ENCODE peak calls at places on chromosomes 5 and 9, in seven cellular contexts. One of them, this sample, is unnamed.

GRCh38 chr9:125486576-125486975 is 220.4 kb downstream of the MAPKAP1 start:
- DNase-seq in pons: no peak
- DNase-seq in SJSA1: no peak
- DNase-seq in GM06990: no peak
- DNase-seq in left cardiac atrium: peak; percentile 59
- DNase-seq in kidney: no peak
- DNase-seq in activated naive CD8-positive, alpha-beta T cell treated with anti-CD3 and anti-CD28 coated beads, Interleukin-2, amount 50 U/mL, for 24 hours: no peak
- DNase-seq in this sample: no peak

GRCh38 chr5:16759147-16759800 is 142.5 kb upstream of the RETREG1 start:
- DNase-seq in GM06990: no peak
- DNase-seq in activated naive CD8-positive, alpha-beta T cell treated with anti-CD3 and anti-CD28 coated beads, Interleukin-2, amount 50 U/mL, for 24 hours: peak; percentile 13
- DNase-seq in left cardiac atrium: no peak
- DNase-seq in pons: no peak
- DNase-seq in kidney: no peak
- DNase-seq in SJSA1: no peak
- DNase-seq in this sample: no peak

GRCh38 chr9:1173211-1173610 is 123.1 kb downstream of the DMRT2 start:
- DNase-seq in SJSA1: no peak
- DNase-seq in left cardiac atrium: no peak
- DNase-seq in kidney: no peak
- DNase-seq in activated naive CD8-positive, alpha-beta T cell treated with anti-CD3 and anti-CD28 coated beads, Interleukin-2, amount 50 U/mL, for 24 hours: no peak
- DNase-seq in pons: no peak
- DNase-seq in GM06990: no peak
- DNase-seq in this sample: no peak

GRCh38 chr5:62042007-62042406 is 264.0 kb upstream of the KIF2A start:
- DNase-seq in SJSA1: no peak
- DNase-seq in pons: no peak
- DNase-seq in activated naive CD8-positive, alpha-beta T cell treated with anti-CD3 and anti-CD28 coated beads, Interleukin-2, amount 50 U/mL, for 24 hours: no peak
- DNase-seq in kidney: no peak
- DNase-seq in GM06990: no peak
- DNase-seq in left cardiac atrium: no peak
- DNase-seq in this sample: no peak

GRCh38 chr5:33588654-33589372 is 148.0 kb downstream of the TARS1 start:
- DNase-seq in activated naive CD8-positive, alpha-beta T cell treated with anti-CD3 and anti-CD28 coated beads, Interleukin-2, amount 50 U/mL, for 24 hours: peak; percentile 54
- DNase-seq in kidney: peak; percentile 54
- DNase-seq in SJSA1: peak; percentile 36
- DNase-seq in pons: no peak
- DNase-seq in left cardiac atrium: no peak
- DNase-seq in GM06990: peak; percentile 8
- DNase-seq in this sample: peak; percentile 25

GRCh38 chr9:17018001-17018491 is 116.8 kb upstream of the CNTLN start:
- DNase-seq in SJSA1: peak; percentile 52
- DNase-seq in pons: peak; percentile 20
- DNase-seq in activated naive CD8-positive, alpha-beta T cell treated with anti-CD3 and anti-CD28 coated beads, Interleukin-2, amount 50 U/mL, for 24 hours: no peak
- DNase-seq in GM06990: no peak
- DNase-seq in left cardiac atrium: peak; percentile 43
- DNase-seq in kidney: peak; percentile 39
- DNase-seq in this sample: no peak

GRCh38 chr9:123445981-123446610 is 90.1 kb downstream of the CRB2 start:
- DNase-seq in GM06990: no peak
- DNase-seq in activated naive CD8-positive, alpha-beta T cell treated with anti-CD3 and anti-CD28 coated beads, Interleukin-2, amount 50 U/mL, for 24 hours: no peak
- DNase-seq in left cardiac atrium: no peak
- DNase-seq in pons: no peak
- DNase-seq in SJSA1: no peak
- DNase-seq in kidney: no peak
- DNase-seq in this sample: no peak

GRCh38 chr5:151406322-151406947 is 41.0 kb upstream of the SLC36A1 start:
- DNase-seq in kidney: no peak
- DNase-seq in left cardiac atrium: no peak
- DNase-seq in GM06990: no peak
- DNase-seq in activated naive CD8-positive, alpha-beta T cell treated with anti-CD3 and anti-CD28 coated beads, Interleukin-2, amount 50 U/mL, for 24 hours: no peak
- DNase-seq in SJSA1: no peak
- DNase-seq in pons: peak; percentile 1
- DNase-seq in this sample: peak; percentile 5

GRCh38 chr5:68272289-68272688 is 56.7 kb downstream of the PIK3R1 start:
- DNase-seq in SJSA1: no peak
- DNase-seq in kidney: no peak
- DNase-seq in GM06990: no peak
- DNase-seq in activated naive CD8-positive, alpha-beta T cell treated with anti-CD3 and anti-CD28 coated beads, Interleukin-2, amount 50 U/mL, for 24 hours: no peak
- DNase-seq in left cardiac atrium: no peak
- DNase-seq in pons: no peak
- DNase-seq in this sample: no peak

GRCh38 chr9:82183181-82183860 is 194.7 kb downstream of the SPATA31D1 start:
- DNase-seq in left cardiac atrium: no peak
- DNase-seq in GM06990: no peak
- DNase-seq in SJSA1: no peak
- DNase-seq in activated naive CD8-positive, alpha-beta T cell treated with anti-CD3 and anti-CD28 coated beads, Interleukin-2, amount 50 U/mL, for 24 hours: no peak
- DNase-seq in pons: no peak
- DNase-seq in kidney: no peak
- DNase-seq in this sample: no peak

GRCh38 chr5:142915840-142916424 is 145.8 kb downstream of the ARHGAP26 start:
- DNase-seq in SJSA1: no peak
- DNase-seq in kidney: no peak
- DNase-seq in left cardiac atrium: no peak
- DNase-seq in GM06990: peak; percentile 22
- DNase-seq in pons: peak; percentile 34
- DNase-seq in activated naive CD8-positive, alpha-beta T cell treated with anti-CD3 and anti-CD28 coated beads, Interleukin-2, amount 50 U/mL, for 24 hours: no peak
- DNase-seq in this sample: no peak

GRCh38 chr9:114608525-114608796 is 2.6 kb upstream of the TMEM268 start:
- DNase-seq in GM06990: no peak
- DNase-seq in kidney: no peak
- DNase-seq in left cardiac atrium: no peak
- DNase-seq in SJSA1: no peak
- DNase-seq in pons: no peak
- DNase-seq in activated naive CD8-positive, alpha-beta T cell treated with anti-CD3 and anti-CD28 coated beads, Interleukin-2, amount 50 U/mL, for 24 hours: no peak
- DNase-seq in this sample: no peak

GRCh38 chr9:33161589-33162132 is 5.5 kb downstream of the B4GALT1 start:
- DNase-seq in GM06990: no peak
- DNase-seq in activated naive CD8-positive, alpha-beta T cell treated with anti-CD3 and anti-CD28 coated beads, Interleukin-2, amount 50 U/mL, for 24 hours: no peak
- DNase-seq in SJSA1: no peak
- DNase-seq in left cardiac atrium: no peak
- DNase-seq in kidney: no peak
- DNase-seq in pons: no peak
- DNase-seq in this sample: no peak

GRCh38 chr5:145848854-145849253 is 13.7 kb upstream of the PRELID2 start:
- DNase-seq in pons: no peak
- DNase-seq in GM06990: no peak
- DNase-seq in kidney: no peak
- DNase-seq in left cardiac atrium: no peak
- DNase-seq in SJSA1: no peak
- DNase-seq in activated naive CD8-positive, alpha-beta T cell treated with anti-CD3 and anti-CD28 coated beads, Interleukin-2, amount 50 U/mL, for 24 hours: no peak
- DNase-seq in this sample: no peak

GRCh38 chr9:70816316-70816715 is 305.1 kb downstream of the TRPM3 start:
- DNase-seq in SJSA1: no peak
- DNase-seq in pons: no peak
- DNase-seq in GM06990: no peak
- DNase-seq in activated naive CD8-positive, alpha-beta T cell treated with anti-CD3 and anti-CD28 coated beads, Interleukin-2, amount 50 U/mL, for 24 hours: no peak
- DNase-seq in left cardiac atrium: no peak
- DNase-seq in kidney: no peak
- DNase-seq in this sample: no peak

GRCh38 chr5:119453045-119453383 is 717 bp downstream of the HSD17B4 start:
- DNase-seq in kidney: no peak
- DNase-seq in GM06990: no peak
- DNase-seq in activated naive CD8-positive, alpha-beta T cell treated with anti-CD3 and anti-CD28 coated beads, Interleukin-2, amount 50 U/mL, for 24 hours: no peak
- DNase-seq in pons: peak; percentile 50
- DNase-seq in SJSA1: no peak
- DNase-seq in left cardiac atrium: no peak
- DNase-seq in this sample: no peak

GRCh38 chr5:157994906-157995519 is 136.1 kb upstream of the CLINT1 start:
- DNase-seq in SJSA1: peak; percentile 79
- DNase-seq in activated naive CD8-positive, alpha-beta T cell treated with anti-CD3 and anti-CD28 coated beads, Interleukin-2, amount 50 U/mL, for 24 hours: peak; percentile 43
- DNase-seq in kidney: peak; percentile 80
- DNase-seq in left cardiac atrium: peak; percentile 76
- DNase-seq in GM06990: peak; percentile 22
- DNase-seq in pons: peak; percentile 64
- DNase-seq in this sample: peak; percentile 4

GRCh38 chr5:36055984-36056383 is 10.7 kb downstream of the UGT3A2 start:
- DNase-seq in GM06990: no peak
- DNase-seq in left cardiac atrium: no peak
- DNase-seq in SJSA1: no peak
- DNase-seq in kidney: no peak
- DNase-seq in activated naive CD8-positive, alpha-beta T cell treated with anti-CD3 and anti-CD28 coated beads, Interleukin-2, amount 50 U/mL, for 24 hours: no peak
- DNase-seq in pons: no peak
- DNase-seq in this sample: no peak

GRCh38 chr9:72119853-72120252 is 29.4 kb upstream of the GDA start:
- DNase-seq in SJSA1: no peak
- DNase-seq in activated naive CD8-positive, alpha-beta T cell treated with anti-CD3 and anti-CD28 coated beads, Interleukin-2, amount 50 U/mL, for 24 hours: no peak
- DNase-seq in pons: no peak
- DNase-seq in left cardiac atrium: no peak
- DNase-seq in GM06990: no peak
- DNase-seq in kidney: no peak
- DNase-seq in this sample: no peak

GRCh38 chr9:35603506-35603985 is 1.5 kb upstream of the TESK1 start:
- DNase-seq in pons: no peak
- DNase-seq in kidney: peak; percentile 85
- DNase-seq in SJSA1: no peak
- DNase-seq in activated naive CD8-positive, alpha-beta T cell treated with anti-CD3 and anti-CD28 coated beads, Interleukin-2, amount 50 U/mL, for 24 hours: peak; percentile 29
- DNase-seq in left cardiac atrium: peak; percentile 74
- DNase-seq in GM06990: no peak
- DNase-seq in this sample: no peak

GRCh38 chr9:125513634-125514413 is 193.2 kb downstream of the MAPKAP1 start:
- DNase-seq in left cardiac atrium: peak; percentile 31
- DNase-seq in GM06990: peak; percentile 34
- DNase-seq in pons: no peak
- DNase-seq in kidney: peak; percentile 73
- DNase-seq in SJSA1: peak; percentile 63
- DNase-seq in activated naive CD8-positive, alpha-beta T cell treated with anti-CD3 and anti-CD28 coated beads, Interleukin-2, amount 50 U/mL, for 24 hours: peak; percentile 35
- DNase-seq in this sample: no peak

GRCh38 chr9:136169495-136169894 is 35.4 kb downstream of the LHX3 start:
- DNase-seq in SJSA1: no peak
- DNase-seq in kidney: no peak
- DNase-seq in left cardiac atrium: no peak
- DNase-seq in activated naive CD8-positive, alpha-beta T cell treated with anti-CD3 and anti-CD28 coated beads, Interleukin-2, amount 50 U/mL, for 24 hours: no peak
- DNase-seq in GM06990: no peak
- DNase-seq in pons: no peak
- DNase-seq in this sample: no peak